ENCODE peak calls at places on chromosome 13, in four cellular contexts. V is hypothalamus; G is stimulated activated CD8-positive, alpha-beta memory T cell treated with anti-CD3 and anti-CD28 coated beads, Interleukin-4, amount 100 ng/mL, for 24 hours; W is stimulated activated naive CD4-positive, alpha-beta T cell. A is an unnamed sample.

GRCh38 chr13:100597253-100597652 is 8.7 kb upstream of the GGACT start:
- DNase-seq in G (no peak), W (no peak), V (no peak), A (no peak)

GRCh38 chr13:97256343-97256783 is 34.2 kb downstream of the MBNL2 start:
- DNase-seq in W (no peak), V (no peak), G (no peak), A (no peak)

GRCh38 chr13:32264407-32264806 is 50.8 kb downstream of the ZAR1L start:
- DNase-seq in G (no peak), V (no peak), W (no peak), A (no peak)

GRCh38 chr13:43473437-43473836 is 313.3 kb downstream of the ENOX1 start:
- DNase-seq in G (no peak), W (no peak), V (no peak), A (no peak)

GRCh38 chr13:99218969-99219368 is 18.3 kb downstream of the UBAC2 start:
- DNase-seq in G (peak; percentile 26), W (peak; percentile 85), V (no peak), A (no peak)

GRCh38 chr13:59776924-59777690 is 386.6 kb downstream of the DIAPH3 start:
- DNase-seq in W (no peak), G (no peak), V (no peak), A (no peak)

GRCh38 chr13:40662866-40663265 is 3.6 kb downstream of the FOXO1 start:
- DNase-seq in V (no peak), G (no peak), W (no peak), A (peak; percentile 20)

GRCh38 chr13:109336730-109337129 is 449.7 kb downstream of the IRS2 start:
- DNase-seq in G (no peak), W (no peak), V (no peak), A (no peak)

GRCh38 chr13:20221772-20222171 is 10.3 kb downstream of the GJB6 start:
- DNase-seq in W (no peak), V (no peak), G (no peak), A (no peak)

GRCh38 chr13:42707003-42707402 is 74.4 kb upstream of the FAM216B start:
- DNase-seq in G (no peak), V (no peak), W (no peak), A (no peak)

GRCh38 chr13:49421391-49421790 is 22.5 kb downstream of the CAB39L start:
- DNase-seq in W (no peak), G (no peak), V (no peak), A (peak; percentile 6)

GRCh38 chr13:101726681-101727080 is 274.2 kb downstream of the ITGBL1 start:
- DNase-seq in G (no peak), V (no peak), W (no peak), A (no peak)

GRCh38 chr13:57673197-57673596 is 41.7 kb downstream of the PCDH17 start:
- DNase-seq in W (no peak), V (no peak), G (no peak), A (no peak)

GRCh38 chr13:50990540-50991506 is 81.2 kb downstream of the RNASEH2B start:
- DNase-seq in W (no peak), V (peak; percentile 23), G (no peak), A (no peak)

GRCh38 chr13:111665691-111666095 is 345.3 kb downstream of the TEX29 start:
- DNase-seq in V (no peak), W (no peak), G (no peak), A (no peak)

GRCh38 chr13:83048419-83048818 is 833.9 kb downstream of the SLITRK1 start:
- DNase-seq in W (no peak), V (no peak), G (no peak), A (no peak)

GRCh38 chr13:77289844-77290243 is 37.0 kb downstream of the MYCBP2 start:
- DNase-seq in V (no peak), G (no peak), W (no peak), A (no peak)

GRCh38 chr13:42893346-42893745 is 98.7 kb downstream of the EPSTI1 start:
- DNase-seq in V (no peak), G (no peak), W (no peak), A (no peak)

GRCh38 chr13:95463516-95463915 is 89.0 kb upstream of the CLDN10 start:
- DNase-seq in G (no peak), V (no peak), W (no peak), A (no peak)

GRCh38 chr13:99653526-99653925 is 152.3 kb downstream of the TM9SF2 start:
- DNase-seq in G (no peak), V (no peak), W (no peak), A (no peak)

A was measured in stimulated activated naive B cell treated with anti-CD40 and anti-IgM and Interleukin-4, amounts not matched to agents 10 μg/mL and 1 μg/mL and 100 μg/mL, for 72 hours.